ENCODE peak calls at places on chromosomes 6 and 20, in seven cellular contexts. Z is heart right ventricle, O is left ventricle myocardium inferior, J is left lung, X is body of pancreas, W is IMR-90, K is suprapubic skin. L is an unnamed sample. For H3K36me3, the result is how much of the 10 kb centered on the place peaks cover.

GRCh38 chr6:129516787-129517186 is 193.2 kb downstream of the ARHGAP18 start:
- DNase-seq in K (no peak), W (no peak), Z (no peak), X (no peak), J (no peak), O (no peak), L (no peak)

GRCh38 chr6:138485586-138486248 is 13.6 kb downstream of the NHSL1 start:
- DNase-seq in W (no peak), X (no peak), K (no peak), Z (no peak), O (no peak), J (no peak), L (no peak)

GRCh38 chr6:97535800-97536199 is 252.8 kb upstream of the MMS22L start:
- DNase-seq in K (no peak), W (no peak), O (no peak), X (no peak), Z (no peak), J (no peak), L (no peak)

GRCh38 chr6:31578461-31579118 is 3.2 kb downstream of the TNF start:
- DNase-seq in X (peak), K (no peak), J (no peak), Z (no peak), W (no peak), O (no peak), L (peak)

GRCh38 chr6:135575629-135576028 is 78.1 kb upstream of the AHI1 start:
- DNase-seq in J (no peak), K (no peak), X (no peak), W (no peak), O (no peak), Z (no peak), L (no peak)

GRCh38 chr20:42795399-42795798 is 394.3 kb downstream of the PTPRT start:
- DNase-seq in X (no peak), W (no peak), Z (no peak), J (peak), O (no peak), K (no peak), L (no peak)

GRCh38 chr6:14397518-14397901 is 279.9 kb downstream of the CD83 start:
- DNase-seq in X (no peak), J (no peak), Z (no peak), O (no peak), W (no peak), K (no peak), L (no peak)

GRCh38 chr6:122645256-122645655 is 35.1 kb downstream of the PKIB start:
- DNase-seq in K (no peak), Z (no peak), W (no peak), J (no peak), O (no peak), X (no peak), L (no peak)

GRCh38 chr6:150143521-150144293 is 863 bp downstream of the PPP1R14C start:
- DNase-seq in J (peak), X (no peak), O (peak), K (no peak), Z (peak), W (no peak), L (no peak)

DNA sequence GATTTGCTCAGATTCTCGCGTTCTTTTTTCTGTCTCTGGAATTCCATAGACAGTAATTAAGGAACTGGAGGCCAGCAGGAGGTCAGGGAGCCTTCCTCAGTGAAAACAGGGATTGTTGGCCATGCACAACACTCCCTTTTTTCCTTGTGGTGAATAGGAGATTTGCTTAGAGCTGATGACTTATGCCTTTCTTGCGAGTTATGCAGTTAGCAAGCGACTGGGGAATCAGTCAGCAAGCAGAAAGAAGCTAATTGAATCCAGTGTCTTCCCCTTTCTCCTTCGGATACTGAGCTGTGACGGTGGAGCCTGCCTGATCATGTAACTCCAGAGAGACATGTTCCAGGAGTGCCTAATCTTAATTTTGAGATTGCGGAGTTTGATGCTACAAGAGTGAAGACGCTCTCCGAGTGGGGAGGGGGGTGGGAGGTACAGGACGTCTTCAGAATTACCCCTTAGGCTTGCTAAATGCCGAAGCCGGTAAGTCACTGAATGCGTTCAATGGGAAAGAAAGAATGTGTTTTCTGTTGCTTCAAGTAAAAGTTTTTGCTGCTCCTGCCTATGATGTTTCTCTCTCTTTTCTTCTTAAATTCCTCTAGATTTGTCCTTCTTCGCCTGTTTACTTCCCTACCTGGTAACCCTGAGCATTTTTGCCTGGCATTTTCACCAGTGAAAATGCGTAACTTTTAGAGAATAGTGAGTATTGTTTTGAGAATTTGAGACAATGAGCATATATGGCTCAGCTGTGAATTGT is 165.9 kb downstream of the SASH1 start:
- DNase-seq in J (no peak), X (no peak), W (peak), O (no peak), Z (no peak), K (no peak), L (no peak)
- H3K4me3 ChIP-seq in J (peak), X (no peak), W (peak), O (peak), Z (peak), K (peak), L (peak)

GRCh38 chr6:19438566-19439353 is 398.4 kb upstream of the ID4 start:
- DNase-seq in K (no peak), J (peak), O (no peak), W (no peak), X (no peak), Z (no peak), L (no peak)
- TF ChIP-seq CTCF in K (no peak), J (no peak), O (no peak), W (no peak), X (no peak), Z (no peak), L (no peak)

GRCh38 chr6:47278545-47278944 is 31.2 kb downstream of the TNFRSF21 start:
- DNase-seq in J (no peak), X (no peak), K (no peak), O (no peak), W (peak), Z (no peak), L (peak)

GRCh38 chr6:47288245-47289090 is 21.2 kb downstream of the TNFRSF21 start:
- DNase-seq in X (no peak), W (no peak), O (no peak), K (no peak), J (no peak), Z (no peak), L (no peak)

GRCh38 chr6:47286301-47286700 is 23.4 kb downstream of the TNFRSF21 start:
- DNase-seq in Z (no peak), K (no peak), O (no peak), J (no peak), X (no peak), W (no peak), L (no peak)

DNA sequence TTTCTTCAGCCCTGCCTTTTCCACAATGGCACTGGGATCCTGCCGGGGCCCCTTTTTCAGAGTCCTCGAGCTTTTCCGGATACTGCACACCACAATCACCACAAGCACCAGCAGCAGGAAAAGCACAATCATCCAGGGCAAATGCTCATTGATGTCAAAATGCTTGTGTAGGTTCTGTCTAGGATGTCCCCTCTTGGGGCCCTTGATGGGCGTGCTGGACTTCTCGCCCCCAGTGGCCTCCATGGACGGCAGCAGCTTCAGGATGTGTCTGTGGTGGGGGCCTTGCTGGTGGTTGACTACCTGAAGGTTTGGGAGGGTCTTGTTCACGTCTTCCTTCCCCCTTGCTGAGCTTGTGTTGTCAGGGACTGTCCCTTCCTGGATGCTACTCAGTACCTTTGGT is 25.7 kb downstream of the TNFRSF21 start:
- DNase-seq in X (no peak), O (no peak), K (no peak), W (no peak), Z (no peak), J (no peak), L (no peak)
- H3K36me3 ChIP-seq in X (under half), O (under half), K (under half), W (under half), Z (under half), J (under half), L (under half)

GRCh38 chr6:166672146-166672545 is 45.1 kb upstream of the RPS6KA2 start:
- DNase-seq in J (no peak), W (no peak), Z (no peak), X (no peak), K (no peak), O (no peak), L (no peak)
- H3K4me3 ChIP-seq in J (no peak), W (no peak), Z (no peak), X (no peak), K (no peak), O (peak), L (no peak)

GRCh38 chr20:41255655-41256054 is 61.9 kb downstream of the ZHX3 start:
- DNase-seq in O (no peak), X (no peak), W (no peak), K (no peak), J (no peak), Z (no peak), L (no peak)
- TF ChIP-seq CTCF in O (no peak), X (no peak), W (no peak), K (no peak), J (no peak), Z (no peak), L (no peak)

GRCh38 chr6:169707772-169708171 is 5.8 kb downstream of the C6orf120 start:
- DNase-seq in W (no peak), J (no peak), O (no peak), X (no peak), Z (no peak), K (no peak), L (no peak)
- H3K36me3 ChIP-seq in W (under half), J (under half), O (half or more), X (under half), Z (half or more), K (under half), L (under half)